ENCODE peak calls at places on chromosomes 12 and 14, in ten cellular contexts. P, V, Z, R, E, J, U, D, Y and F are unnamed samples.

GRCh38 chr14:24092110-24092959 is 1.8 kb upstream of the PCK2 start:
- DNase-seq in Z (no peak), J (no peak), D (no peak), Y (no peak), V (no peak), U (no peak), R (no peak), E (no peak), P (no peak), F (no peak)

GRCh38 chr12:29350080-29350479 is 30.9 kb downstream of the ERGIC2 start:
- DNase-seq in V (peak), P (no peak), Y (no peak), R (no peak), Z (peak), U (no peak), J (no peak), E (no peak), D (peak), F (no peak)

GRCh38 chr12:64631197-64631596 is 20.9 kb downstream of the RASSF3 start:
- DNase-seq in E (no peak), V (no peak), U (no peak), D (no peak), R (no peak), J (no peak), Y (no peak), P (no peak), Z (no peak), F (no peak)

GRCh38 chr14:98304574-98304973 is 967.4 kb downstream of the BCL11B start:
- DNase-seq in U (no peak), E (no peak), P (no peak), D (no peak), J (no peak), R (no peak), Y (no peak), Z (no peak), V (no peak), F (no peak)

GRCh38 chr14:33484264-33484663 is 466.6 kb downstream of the EGLN3 start:
- DNase-seq in J (no peak), Z (no peak), E (no peak), R (no peak), U (no peak), V (no peak), P (no peak), D (no peak), Y (no peak), F (no peak)

GRCh38 chr12:111792155-111792876 is 25.6 kb downstream of the ALDH2 start:
- DNase-seq in R (peak), J (no peak), D (no peak), V (no peak), P (no peak), Y (no peak), U (no peak), Z (no peak), E (no peak), F (no peak)

GRCh38 chr14:64990291-64990690 is 3.6 kb downstream of the FNTB start:
- DNase-seq in E (no peak), V (no peak), Y (peak), J (no peak), P (no peak), D (no peak), U (no peak), Z (no peak), R (no peak), F (no peak)

GRCh38 chr12:50458606-50459005 is 46.2 kb upstream of the DIP2B start:
- DNase-seq in E (no peak), D (no peak), Y (no peak), V (no peak), U (no peak), P (no peak), J (no peak), Z (no peak), R (no peak), F (no peak)

GRCh38 chr14:51285102-51285501 is 45.1 kb downstream of the TMX1 start:
- DNase-seq in J (no peak), Z (no peak), E (no peak), U (no peak), D (no peak), P (no peak), R (no peak), Y (no peak), V (no peak), F (no peak)

GRCh38 chr14:55123101-55123500 is 6.0 kb upstream of the LGALS3 start:
- DNase-seq in D (peak), P (no peak), Z (no peak), Y (no peak), E (no peak), U (no peak), R (no peak), J (no peak), V (peak), F (no peak)

GRCh38 chr12:69563166-69563762 is 22.0 kb upstream of the CCT2 start:
- DNase-seq in E (no peak), J (no peak), P (no peak), Y (no peak), V (no peak), U (no peak), R (no peak), D (no peak), Z (no peak), F (no peak)